ENCODE peak calls at places on chromosomes 1 and 21, in ten cellular contexts. A is right lobe of liver, L is body of pancreas, D is sigmoid colon, W is HCT116, X is H1, V is prostate gland, U is tibial nerve, R is transverse colon, Q is A549. G is an unnamed sample.

GRCh38 chr1:112093372-112093694 is 103.9 kb upstream of the KCND3 start:
- DNase-seq in A (no peak), L (no peak), D (no peak), W (no peak), X (no peak), V (no peak), U (no peak), R (no peak), Q (no peak), G (no peak)

GRCh38 chr1:234889643-234890042 is 239.0 kb downstream of the TOMM20 start:
- DNase-seq in A (peak; percentile 17), L (no peak), D (peak; percentile 48), W (no peak), X (no peak), V (no peak), U (no peak), R (no peak), Q (no peak), G (no peak)

GRCh38 chr1:86811539-86811938 is 102.4 kb downstream of the SELENOF start:
- DNase-seq in A (peak; percentile 69), L (no peak), D (no peak), W (no peak), X (peak; percentile 33), V (no peak), U (no peak), R (no peak), Q (no peak), G (no peak)

GRCh38 chr1:15727866-15728534 is 8.1 kb upstream of the SLC25A34 start:
- DNase-seq in A (no peak), L (no peak), D (no peak), W (no peak), X (no peak), V (no peak), U (no peak), R (no peak), Q (no peak), G (no peak)

GRCh38 chr1:41608242-41608641 is 123.8 kb upstream of the EDN2 start:
- DNase-seq in A (no peak), L (no peak), D (peak; percentile 40), W (no peak), X (no peak), V (no peak), U (no peak), R (no peak), Q (no peak), G (no peak)

GRCh38 chr1:190479028-190479427 is 1.4 kb upstream of the BRINP3 start:
- DNase-seq in A (no peak), L (no peak), D (no peak), W (peak; percentile 8), X (no peak), V (no peak), U (no peak), R (no peak), Q (no peak), G (no peak)

GRCh38 chr21:36541721-36542139 is 61.8 kb upstream of the CLDN14 start:
- DNase-seq in A (no peak), L (no peak), D (no peak), W (no peak), X (no peak), V (no peak), U (no peak), R (no peak), Q (no peak), G (no peak)

GRCh38 chr1:52814465-52814864 is 28.1 kb upstream of the ZYG11A start:
- DNase-seq in A (no peak), L (no peak), D (no peak), W (peak; percentile 8), X (no peak), V (no peak), U (no peak), R (no peak), Q (no peak), G (no peak)

DNA sequence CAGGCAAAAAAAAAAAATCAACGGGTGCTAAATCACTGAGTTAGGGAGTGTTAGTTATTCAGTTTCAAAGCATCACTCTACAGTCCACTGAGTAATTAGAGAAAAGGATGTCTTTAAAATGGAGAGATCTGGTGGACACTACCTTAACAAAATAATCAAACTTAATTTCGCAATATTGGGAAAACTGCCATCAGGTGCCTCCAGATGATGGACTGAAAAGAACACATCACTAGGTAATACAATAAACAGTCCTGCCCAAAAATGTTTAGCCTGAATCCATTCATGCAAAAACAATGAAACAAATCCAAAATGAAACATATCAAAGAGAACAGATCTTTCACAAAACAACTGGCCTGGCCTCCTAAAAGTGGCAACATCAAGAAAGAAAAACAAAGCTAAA is 54.1 kb downstream of the ENAH start:
- DNase-seq in A (no peak), L (no peak), D (no peak), W (no peak), X (no peak), V (no peak), U (no peak), R (no peak), Q (no peak), G (no peak)
- TF ChIP-seq POLR2A in A (no peak), L (no peak), D (no peak), W (no peak), X (no peak), V (no peak), U (no peak), R (no peak), Q (no peak), G (no peak)

GRCh38 chr1:67312630-67313029 is 5.0 kb downstream of the IL12RB2 start:
- DNase-seq in A (no peak), L (no peak), D (no peak), W (no peak), X (no peak), V (no peak), U (no peak), R (no peak), Q (no peak), G (no peak)

GRCh38 chr1:67308136-67308535 is 463 bp downstream of the IL12RB2 start:
- DNase-seq in A (no peak), L (no peak), D (no peak), W (no peak), X (no peak), V (no peak), U (no peak), R (no peak), Q (no peak), G (no peak)

GRCh38 chr1:67304023-67304422 is 3.6 kb upstream of the IL12RB2 start:
- DNase-seq in A (no peak), L (no peak), D (no peak), W (no peak), X (no peak), V (no peak), U (no peak), R (no peak), Q (no peak), G (no peak)

GRCh38 chr1:67306547-67306946 is 1.1 kb upstream of the IL12RB2 start:
- DNase-seq in A (no peak), L (no peak), D (no peak), W (no peak), X (no peak), V (no peak), U (no peak), R (no peak), Q (no peak), G (no peak)

DNA sequence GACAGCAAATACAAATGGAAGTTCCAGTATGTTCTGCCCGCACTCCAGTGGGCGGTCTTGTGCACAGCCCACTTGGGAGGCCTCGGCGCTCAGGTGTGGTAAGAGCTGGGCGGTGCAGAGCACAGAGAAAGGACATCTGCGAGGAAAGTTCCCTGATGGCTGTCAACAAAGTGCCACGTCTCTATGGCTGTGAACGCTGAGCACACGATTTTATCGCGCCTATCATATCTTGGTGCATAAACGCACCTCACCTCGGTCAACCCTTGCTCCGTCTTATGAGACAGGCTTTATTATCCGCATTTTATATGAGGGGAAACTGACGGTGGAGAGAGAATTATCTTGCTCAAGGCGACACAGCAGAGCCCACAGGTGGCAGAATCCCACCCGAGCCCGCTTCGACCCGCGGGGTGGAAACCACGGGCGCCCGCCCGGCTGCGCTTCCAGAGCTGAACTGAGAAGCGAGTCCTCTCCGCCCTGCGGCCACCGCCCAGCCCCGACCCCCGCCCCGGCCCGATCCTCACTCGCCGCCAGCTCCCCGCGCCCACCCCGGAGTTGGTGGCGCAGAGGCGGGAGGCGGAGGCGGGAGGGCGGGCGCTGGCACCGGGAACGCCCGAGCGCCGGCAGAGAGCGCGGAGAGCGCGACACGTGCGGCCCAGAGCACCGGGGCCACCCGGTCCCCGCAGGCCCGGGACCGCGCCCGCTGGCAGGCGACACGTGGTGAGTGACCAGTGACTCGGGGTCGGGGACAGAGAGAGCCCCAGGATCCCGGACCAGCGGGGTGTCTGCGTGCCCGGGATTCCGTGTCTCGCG is at the start of gene IL12RB2:
- DNase-seq in A (peak; percentile 48), L (peak; percentile 39), D (no peak), W (no peak), X (no peak), V (no peak), U (no peak), R (peak; percentile 20), Q (no peak), G (no peak)
- H3K4me3 ChIP-seq in A (peak within 1 kb of the TSS; percentile 31), L (peak within 1 kb of the TSS; percentile 27), D (peak within 1 kb of the TSS; percentile 34), W (no peak within 1 kb of the TSS), X (peak within 1 kb of the TSS; percentile 44), V (peak within 1 kb of the TSS; percentile 26), U (peak within 1 kb of the TSS; percentile 50), R (peak within 1 kb of the TSS; percentile 44), Q (peak within 1 kb of the TSS; percentile 45), G (peak within 1 kb of the TSS; percentile 21)

GRCh38 chr1:109619655-109620395 is at the start of gene AMPD2:
- DNase-seq in A (peak; percentile 91), L (peak; percentile 86), D (peak; percentile 90), W (peak; percentile 37), X (no peak), V (peak; percentile 59), U (peak; percentile 74), R (peak; percentile 85), Q (peak; percentile 71), G (peak; percentile 96)

GRCh38 chr1:109622103-109622892 is 2.7 kb downstream of the AMPD2 start:
- DNase-seq in A (no peak), L (no peak), D (no peak), W (no peak), X (no peak), V (no peak), U (peak; percentile 3), R (no peak), Q (no peak), G (peak; percentile 78)

GRCh38 chr1:109620396-109620817 is 770 bp downstream of the AMPD2 start:
- DNase-seq in A (peak; percentile 69), L (no peak), D (peak; percentile 77), W (no peak), X (no peak), V (no peak), U (no peak), R (peak; percentile 44), Q (peak; percentile 69), G (no peak)

GRCh38 chr1:109621402-109622101 is 1.9 kb downstream of the AMPD2 start:
- DNase-seq in A (no peak), L (no peak), D (no peak), W (no peak), X (no peak), V (no peak), U (no peak), R (no peak), Q (no peak), G (no peak)

DNA sequence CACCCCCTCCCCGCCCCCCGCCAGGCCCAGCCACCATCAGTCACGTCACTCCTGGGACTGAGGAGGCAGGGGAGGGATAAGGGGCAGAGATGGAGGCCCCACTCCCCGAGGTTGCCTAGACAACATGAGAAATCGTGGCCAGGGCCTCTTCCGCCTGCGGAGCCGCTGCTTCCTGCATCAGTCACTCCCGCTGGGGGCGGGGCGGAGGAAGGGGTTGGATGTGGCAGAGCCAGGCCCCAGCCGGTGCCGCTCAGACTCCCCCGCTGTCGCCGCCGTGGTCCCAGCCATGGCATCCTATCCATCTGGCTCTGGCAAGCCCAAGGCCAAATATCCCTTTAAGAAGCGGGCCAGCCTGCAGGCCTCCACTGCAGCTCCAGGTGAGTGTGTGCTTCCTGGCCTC is 1.3 kb downstream of the AMPD2 start:
- DNase-seq in A (peak; percentile 95), L (peak; percentile 89), D (peak; percentile 95), W (peak; percentile 48), X (no peak), V (peak; percentile 76), U (peak; percentile 94), R (peak; percentile 94), Q (peak; percentile 92), G (peak; percentile 98)
- TF ChIP-seq POLR2A in A (no peak), L (no peak), D (no peak), W (no peak), X (no peak), V (peak; percentile 28), U (no peak), R (no peak), Q (no peak), G (no peak)

GRCh38 chr1:163202833-163203451 is at the start of gene RGS5:
- DNase-seq in A (no peak), L (no peak), D (no peak), W (no peak), X (peak; percentile 49), V (no peak), U (no peak), R (no peak), Q (no peak), G (no peak)
- H3K4me3 ChIP-seq in A (no peak within 1 kb of the TSS), L (no peak within 1 kb of the TSS), D (peak within 1 kb of the TSS; percentile 28), W (no peak within 1 kb of the TSS), X (no peak within 1 kb of the TSS), V (no peak within 1 kb of the TSS), U (no peak within 1 kb of the TSS), R (no peak within 1 kb of the TSS), Q (no peak within 1 kb of the TSS), G (no peak within 1 kb of the TSS)

G was measured in lower leg skin.